ENCODE peak calls at places on chromosomes 16 and 17, in nine cellular contexts. X is H1, Z is uterus, R is tibial nerve, H is vagina, T is heart left ventricle, E is endothelial cell of umbilical vein, D is body of pancreas, G is ovary. V is an unnamed sample.
A peak's percentile ranks its signal among the peaks of the same experiment; 100 is the strongest.

GRCh38 chr16:74700206-74701040 is at the start of gene MLKL:
- DNase-seq in G (peak; percentile 36), H (no peak), T (peak; percentile 74), E (peak; percentile 69), X (no peak), D (peak; percentile 70), Z (peak; percentile 40), R (peak; percentile 30), V (peak; percentile 43)

GRCh38 chr16:84055801-84056634 is 13.4 kb upstream of the SLC38A8 start:
- DNase-seq in X (no peak), D (peak; percentile 70), T (no peak), H (no peak), G (no peak), Z (no peak), E (no peak), R (no peak), V (no peak)

GRCh38 chr16:68436581-68436980 is 11.7 kb downstream of the SMPD3 start:
- DNase-seq in D (no peak), T (no peak), E (no peak), X (peak; percentile 65), Z (no peak), R (no peak), G (no peak), H (no peak), V (peak; percentile 45)

GRCh38 chr16:3637371-3637923 is 17.0 kb upstream of the DNASE1 start:
- DNase-seq in X (no peak), H (no peak), T (no peak), Z (no peak), E (peak; percentile 59), G (no peak), D (no peak), R (no peak), V (no peak)

GRCh38 chr16:57773680-57774295 is 28.5 kb downstream of the KIFC3 start:
- DNase-seq in H (no peak), X (no peak), D (peak; percentile 79), G (no peak), E (no peak), R (no peak), T (peak; percentile 65), Z (no peak), V (no peak)

GRCh38 chr16:64586756-64587155 is 535.1 kb downstream of the CDH11 start:
- DNase-seq in X (no peak), R (no peak), E (no peak), T (no peak), G (no peak), H (no peak), D (no peak), Z (no peak), V (no peak)

GRCh38 chr17:79534111-79534510 is 76.7 kb downstream of the RBFOX3 start:
- DNase-seq in E (no peak), X (no peak), D (no peak), Z (no peak), R (no peak), H (no peak), G (no peak), T (no peak), V (no peak)

GRCh38 chr16:87235810-87236515 is 81.2 kb downstream of the C16orf95 start:
- DNase-seq in Z (no peak), R (no peak), H (no peak), T (no peak), E (no peak), G (no peak), X (peak; percentile 59), D (no peak), V (no peak)

GRCh38 chr16:3149630-3150345 is 15.0 kb downstream of the ZNF213 start:
- DNase-seq in D (peak; percentile 70), T (peak; percentile 85), Z (peak; percentile 60), G (peak; percentile 74), E (peak; percentile 64), X (peak; percentile 87), R (no peak), H (no peak), V (peak; percentile 86)

GRCh38 chr16:25260416-25260815 is 2.8 kb upstream of the ZKSCAN2 start:
- DNase-seq in G (no peak), E (no peak), T (no peak), D (no peak), H (no peak), X (no peak), Z (no peak), R (no peak), V (no peak)

GRCh38 chr16:84367750-84368320 is 503 bp upstream of the ATP2C2 start:
- DNase-seq in T (no peak), R (no peak), E (no peak), Z (no peak), H (no peak), X (peak; percentile 57), G (no peak), D (peak; percentile 39), V (no peak)

DNA sequence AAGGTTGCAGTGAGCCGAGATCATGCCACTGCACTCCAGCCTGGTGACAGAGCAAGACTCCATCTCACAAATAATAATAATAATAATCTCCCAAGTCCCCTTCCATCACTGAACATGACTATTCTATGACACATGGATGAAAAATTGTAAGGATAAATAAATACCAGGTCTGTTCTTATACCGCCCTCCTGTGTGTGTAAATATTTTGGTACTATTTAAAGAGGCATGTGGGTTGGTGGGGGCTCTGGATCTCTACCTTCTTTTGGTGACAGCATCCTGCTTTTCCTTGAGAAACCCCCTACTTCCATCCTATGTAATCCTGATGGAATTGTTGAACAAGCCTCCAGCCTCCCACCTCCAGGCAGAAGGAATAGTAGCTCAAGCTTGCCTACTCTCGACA is 287.5 kb downstream of the SLC39A11 start:
- DNase-seq in H (no peak), D (no peak), T (no peak), E (no peak), R (no peak), X (no peak), G (no peak), Z (no peak), V (no peak)
- TF ChIP-seq POLR2A in H (no peak), D (no peak), T (no peak), E (no peak), R (no peak), X (no peak), G (no peak), Z (no peak), V (no peak)

DNA sequence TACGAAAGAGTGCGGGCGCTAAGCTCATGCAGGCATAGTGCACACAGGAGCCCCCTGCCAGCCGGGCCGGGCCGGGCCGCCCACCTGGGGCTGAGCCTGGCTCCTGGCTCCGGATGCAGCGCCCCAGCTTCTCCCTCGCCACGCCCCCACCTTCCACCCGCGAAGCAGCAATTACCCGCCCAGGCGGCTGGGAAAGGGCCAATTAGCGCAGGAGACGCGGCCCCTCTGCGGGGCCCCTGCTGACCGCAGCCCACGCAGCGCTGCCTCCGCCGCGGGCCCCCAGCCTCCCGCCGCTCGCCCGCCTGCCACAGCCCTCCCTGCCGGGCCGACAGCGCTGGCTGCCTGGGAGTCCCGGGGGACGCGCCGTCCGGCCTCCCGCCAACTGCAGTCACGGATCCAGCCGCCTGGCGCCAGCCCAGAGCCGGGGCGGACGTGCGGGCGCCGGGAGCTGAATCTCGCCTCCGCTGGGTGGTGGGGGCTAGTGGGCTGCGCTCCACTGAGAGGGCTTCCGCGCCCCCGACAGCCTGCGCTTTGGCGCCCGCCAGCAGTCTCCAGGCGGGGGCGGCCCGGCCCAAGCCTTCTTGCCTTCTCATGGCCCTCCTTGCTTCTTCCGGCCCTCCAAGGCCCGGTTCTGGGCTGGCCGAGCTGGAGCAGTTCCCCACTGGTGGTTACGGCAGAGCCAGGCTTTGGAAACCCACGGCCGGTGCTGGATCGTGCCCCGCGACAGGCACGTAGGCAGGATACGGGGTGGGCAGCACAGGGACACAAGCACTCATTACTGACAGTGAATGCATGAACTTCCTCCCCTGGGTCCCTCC is 14.9 kb upstream of the CBFB start:
- DNase-seq in D (peak; percentile 80), E (peak; percentile 56), R (peak; percentile 65), Z (peak; percentile 80), G (peak; percentile 89), H (no peak), T (peak; percentile 90), X (peak; percentile 74), V (peak; percentile 21)
- TF ChIP-seq POLR2A in D (peak; percentile 24), E (no peak), R (peak; percentile 39), Z (no peak), G (no peak), H (no peak), T (no peak), X (no peak), V (no peak)

GRCh38 chr17:55726440-55726839 is 3.8 kb upstream of the TMEM100 start:
- DNase-seq in T (peak; percentile 76), D (peak; percentile 38), X (no peak), Z (peak; percentile 60), H (no peak), R (peak; percentile 71), G (peak; percentile 54), E (peak; percentile 41), V (no peak)
- TF ChIP-seq POLR2A in T (no peak), D (no peak), X (no peak), Z (no peak), H (no peak), R (no peak), G (no peak), E (no peak), V (no peak)

GRCh38 chr17:81980122-81980521 is 2.7 kb downstream of the ASPSCR1 start:
- DNase-seq in D (no peak), G (no peak), R (no peak), Z (no peak), X (no peak), E (no peak), T (no peak), H (no peak), V (no peak)
- TF ChIP-seq POLR2A in D (no peak), G (no peak), R (no peak), Z (no peak), X (no peak), E (no peak), T (no peak), H (no peak), V (no peak)

DNA sequence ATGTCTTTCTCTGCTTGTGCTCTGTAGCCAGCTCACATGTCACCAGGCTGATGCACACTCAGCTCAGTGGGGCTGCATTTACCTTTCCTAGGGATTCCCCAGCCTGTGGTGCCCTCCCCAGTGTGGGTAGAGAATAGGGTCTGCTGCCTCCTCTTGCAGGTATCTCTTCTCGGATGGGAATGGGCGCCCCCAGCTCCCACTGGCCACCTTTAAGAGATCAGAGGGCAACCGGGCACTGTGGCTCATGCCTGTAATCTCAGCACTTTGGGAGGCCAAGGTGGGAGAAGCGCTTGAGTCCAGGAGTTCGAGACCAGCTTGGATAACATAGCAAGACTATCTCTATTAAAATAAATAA is 3.3 kb downstream of the XYLT2 start:
- DNase-seq in D (no peak), T (no peak), X (no peak), E (no peak), R (no peak), Z (no peak), H (no peak), G (no peak), V (no peak)
- TF ChIP-seq POLR2A in D (no peak), T (no peak), X (no peak), E (no peak), R (no peak), Z (no peak), H (no peak), G (no peak), V (no peak)

DNA sequence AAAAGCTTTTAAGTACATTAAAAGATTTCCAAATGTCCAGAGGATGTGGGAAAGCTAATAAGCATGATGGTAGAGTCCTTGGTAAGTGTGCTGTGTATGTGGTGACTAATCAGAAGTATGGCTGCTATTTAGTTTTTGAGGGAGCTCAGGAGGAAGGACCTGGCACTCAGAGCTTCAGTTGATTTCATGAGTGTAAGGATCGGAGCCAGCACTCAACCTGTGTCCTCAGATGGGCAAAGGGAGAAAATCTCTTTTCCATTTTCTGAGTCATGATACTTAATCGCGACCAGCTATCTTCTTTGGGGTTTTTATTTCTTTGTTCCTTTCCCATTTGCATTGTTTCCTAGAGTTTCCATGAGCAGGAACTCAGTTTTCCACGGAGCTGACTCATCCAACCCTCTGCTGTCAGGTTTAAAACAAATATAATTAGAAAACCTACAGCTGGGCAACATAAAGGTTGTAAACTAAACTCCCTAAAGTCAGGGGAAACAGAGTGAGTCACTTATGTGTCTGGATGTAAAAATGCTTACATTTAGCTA is 125.4 kb downstream of the MAP2K6 start:
- DNase-seq in R (no peak), T (no peak), X (no peak), E (peak; percentile 97), H (no peak), Z (no peak), G (no peak), D (no peak), V (no peak)
- TF ChIP-seq POLR2A in R (no peak), T (no peak), X (no peak), E (peak; percentile 34), H (no peak), Z (no peak), G (no peak), D (no peak), V (no peak)